ENCODE peak calls at places on chromosomes 7 and 10, in eight cellular contexts. Q, L, A, K, B, M, U and S are unnamed samples.
A peak's percentile ranks its signal among the peaks of the same experiment; 100 is the strongest.

GRCh38 chr10:118965636-118966035 is 63.9 kb upstream of the NANOS1 start:
- DNase-seq in M (no peak), Q (no peak), B (no peak), U (no peak), K (no peak), A (peak; percentile 33), L (no peak), S (no peak)

GRCh38 chr10:5622586-5622985 is 43.8 kb downstream of the ASB13 start:
- DNase-seq in A (no peak), M (no peak), Q (no peak), L (no peak), U (no peak), K (no peak), B (no peak), S (no peak)

GRCh38 chr7:2475678-2476015 is 551 bp downstream of the GRIFIN start:
- DNase-seq in K (no peak), U (no peak), Q (no peak), A (no peak), B (no peak), L (no peak), M (no peak), S (no peak)

GRCh38 chr7:130392456-130392860 is 12.2 kb downstream of the CPA1 start:
- DNase-seq in M (no peak), B (no peak), Q (no peak), K (no peak), L (no peak), U (no peak), A (peak; percentile 34), S (no peak)

GRCh38 chr7:42914009-42914725 is 2.3 kb upstream of the C7orf25 start:
- DNase-seq in K (no peak), B (no peak), Q (no peak), A (peak; percentile 19), L (no peak), U (no peak), M (no peak), S (no peak)

GRCh38 chr10:3091346-3091787 is 24.0 kb downstream of the PFKP start:
- DNase-seq in Q (peak; percentile 35), L (no peak), M (no peak), A (peak; percentile 67), U (no peak), K (no peak), B (no peak), S (peak; percentile 40)

GRCh38 chr7:47482013-47482761 is 99.7 kb downstream of the TNS3 start:
- DNase-seq in M (no peak), U (no peak), B (no peak), Q (no peak), L (no peak), A (peak; percentile 78), K (no peak), S (no peak)

GRCh38 chr7:91503934-91504575 is 239.8 kb downstream of the FZD1 start:
- DNase-seq in M (no peak), B (no peak), A (no peak), K (no peak), Q (no peak), U (no peak), L (no peak), S (no peak)

GRCh38 chr7:6121141-6121540 is 90.0 kb downstream of the ANKRD61 start:
- DNase-seq in L (no peak), A (no peak), Q (no peak), U (no peak), M (no peak), B (no peak), K (no peak), S (no peak)

GRCh38 chr10:73018632-73019031 is 64.0 kb upstream of the PLA2G12B start:
- DNase-seq in L (no peak), U (no peak), K (no peak), Q (no peak), A (no peak), M (no peak), B (no peak), S (no peak)

GRCh38 chr10:109504401-109504800 is 418.9 kb downstream of the XPNPEP1 start:
- DNase-seq in Q (no peak), L (no peak), U (no peak), K (no peak), A (peak; percentile 4), M (no peak), B (no peak), S (no peak)

GRCh38 chr10:119217401-119217800 is 10.0 kb downstream of the GRK5 start:
- DNase-seq in B (no peak), L (no peak), Q (no peak), M (no peak), A (no peak), U (no peak), K (no peak), S (no peak)

GRCh38 chr7:91941450-91941849 is 788 bp downstream of the AKAP9 start:
- DNase-seq in Q (peak; percentile 13), M (peak; percentile 27), A (peak; percentile 37), L (no peak), B (peak; percentile 35), K (peak; percentile 28), U (peak; percentile 72), S (no peak)

GRCh38 chr10:61882621-61883375 is 18.7 kb upstream of the ARID5B start:
- DNase-seq in A (no peak), K (no peak), L (peak; percentile 54), M (no peak), Q (no peak), B (no peak), U (no peak), S (no peak)

GRCh38 chr10:34190594-34190993 is 624.5 kb downstream of the PARD3 start:
- DNase-seq in L (no peak), M (no peak), U (no peak), Q (no peak), A (no peak), K (no peak), B (no peak), S (no peak)

GRCh38 chr7:129550673-129551360 is 48.5 kb downstream of the SMKR1 start:
- DNase-seq in U (no peak), M (no peak), L (no peak), K (no peak), B (no peak), A (peak; percentile 71), Q (no peak), S (no peak)

GRCh38 chr10:28400678-28401077 is 97.8 kb upstream of the MPP7 start:
- DNase-seq in U (no peak), Q (no peak), B (peak; percentile 2), A (no peak), L (no peak), M (no peak), K (no peak), S (no peak)

GRCh38 chr7:87926581-87927461 is 7.2 kb upstream of the ADAM22 start:
- DNase-seq in K (no peak), U (peak; percentile 42), M (no peak), B (no peak), L (no peak), Q (peak; percentile 75), A (peak; percentile 71), S (peak; percentile 87)

GRCh38 chr7:25028370-25028971 is 48.5 kb upstream of the OSBPL3 start:
- DNase-seq in L (no peak), U (no peak), M (peak; percentile 65), B (no peak), A (peak; percentile 65), Q (no peak), K (no peak), S (no peak)

GRCh38 chr10:61904711-61905445 is 3.4 kb downstream of the ARID5B start:
- DNase-seq in M (no peak), A (peak; percentile 79), B (peak; percentile 9), Q (no peak), K (peak; percentile 65), L (peak; percentile 36), U (peak; percentile 45), S (no peak)

GRCh38 chr10:16594106-16594505 is 72.4 kb upstream of the C1QL3 start:
- DNase-seq in M (no peak), K (no peak), U (no peak), L (no peak), A (no peak), B (no peak), Q (no peak), S (no peak)

GRCh38 chr7:26179826-26180497 is 20.6 kb downstream of the HNRNPA2B1 start:
- DNase-seq in M (no peak), B (no peak), L (no peak), Q (no peak), A (no peak), K (no peak), U (no peak), S (no peak)

GRCh38 chr7:150345012-150345411 is 3.6 kb upstream of the RARRES2 start:
- DNase-seq in L (no peak), Q (no peak), K (no peak), M (no peak), B (no peak), U (no peak), A (no peak), S (no peak)

GRCh38 chr10:61943699-61944444 is 42.4 kb downstream of the ARID5B start:
- DNase-seq in M (peak; percentile 52), A (no peak), Q (peak; percentile 65), U (no peak), K (no peak), L (no peak), B (no peak), S (peak; percentile 56)

GRCh38 chr7:137717811-137718271 is 128.9 kb downstream of the DGKI start:
- DNase-seq in M (no peak), L (no peak), A (no peak), Q (no peak), B (peak; percentile 3), U (no peak), K (no peak), S (no peak)

GRCh38 chr10:106387063-106387462 is 777.4 kb downstream of the SORCS1 start:
- DNase-seq in B (no peak), L (no peak), Q (no peak), M (no peak), U (no peak), A (no peak), K (no peak), S (no peak)

GRCh38 chr10:31508882-31509281 is 189.9 kb downstream of the ZEB1 start:
- DNase-seq in K (no peak), B (no peak), A (no peak), L (no peak), M (no peak), U (no peak), Q (no peak), S (no peak)

GRCh38 chr7:74092964-74093339 is 9.3 kb downstream of the LIMK1 start:
- DNase-seq in A (no peak), M (no peak), Q (peak; percentile 84), K (peak; percentile 30), B (no peak), U (no peak), L (no peak), S (peak; percentile 45)

GRCh38 chr7:74059681-74060588 is 23.7 kb upstream of the LIMK1 start:
- DNase-seq in B (no peak), L (no peak), M (no peak), Q (no peak), A (no peak), U (peak; percentile 94), K (peak; percentile 81), S (no peak)

GRCh38 chr7:2353650-2354172 is 916 bp upstream of the EIF3B start:
- DNase-seq in Q (peak; percentile 95), M (no peak), A (peak; percentile 94), L (peak; percentile 88), K (peak; percentile 87), U (peak; percentile 91), B (peak; percentile 73), S (peak; percentile 70)